ENCODE peak calls at places on chromosomes 4 and X, in seven cellular contexts. P, B, I, F, W, M and R are unnamed samples.

GRCh38 chrX:2828404-2829065 is at the start of gene GYG2:
- DNase-seq in F (peak; percentile 58), W (peak; percentile 84), P (peak; percentile 72), B (peak; percentile 65), M (no peak), I (no peak), R (no peak)

GRCh38 chr4:150139297-150139696 is 61.1 kb downstream of the DCLK2 start:
- DNase-seq in F (no peak), B (no peak), W (no peak), P (no peak), M (no peak), I (no peak), R (no peak)

GRCh38 chrX:10173331-10173900 is 16.6 kb downstream of the CLCN4 start:
- DNase-seq in I (no peak), M (peak; percentile 60), B (peak; percentile 39), P (peak; percentile 82), W (no peak), F (peak; percentile 50), R (peak; percentile 81)

GRCh38 chr4:8329859-8330761 is 60.6 kb downstream of the HTRA3 start:
- DNase-seq in F (no peak), M (no peak), I (no peak), P (no peak), B (no peak), W (no peak), R (no peak)

GRCh38 chr4:37978509-37978908 is 18.3 kb downstream of the PTTG2 start:
- DNase-seq in B (no peak), W (no peak), I (no peak), P (no peak), F (no peak), M (no peak), R (no peak)

GRCh38 chr4:6418193-6418755 is 54.1 kb downstream of the PPP2R2C start:
- DNase-seq in M (no peak), W (no peak), F (no peak), P (no peak), I (no peak), B (no peak), R (no peak)

GRCh38 chrX:41475166-41475565 is 28.0 kb downstream of the NYX start:
- DNase-seq in P (no peak), F (no peak), I (no peak), B (no peak), M (no peak), W (no peak), R (no peak)

GRCh38 chrX:70096052-70096451 is 33.8 kb downstream of the OTUD6A start:
- DNase-seq in F (peak; percentile 14), I (no peak), M (no peak), B (no peak), W (no peak), P (peak; percentile 14), R (no peak)

GRCh38 chr4:41611124-41611838 is 73.3 kb downstream of the LIMCH1 start:
- DNase-seq in M (no peak), B (no peak), I (no peak), W (no peak), F (no peak), P (no peak), R (no peak)

GRCh38 chr4:65665951-65666523 is 4.3 kb downstream of the EPHA5 start:
- DNase-seq in I (no peak), B (no peak), P (no peak), F (no peak), M (no peak), W (no peak), R (no peak)